ENCODE peak calls at places on chromosomes 7 and 10, in nine cellular contexts. One of them, this sample, is unnamed.

GRCh38 chr7:129667551-129667950 is 56.0 kb downstream of the NRF1 start:
- DNase-seq in psoas muscle: no peak
- DNase-seq in mesothelial cell of epicardium: no peak
- DNase-seq in colonic mucosa: no peak
- DNase-seq in EH: no peak
- DNase-seq in globus pallidus: no peak
- DNase-seq in NCI-H2081: no peak
- DNase-seq in mucosa of descending colon: no peak
- DNase-seq in T follicular helper cell: no peak
- DNase-seq in this sample: no peak

GRCh38 chr7:3592438-3593134 is 291.5 kb downstream of the SDK1 start:
- DNase-seq in T follicular helper cell: no peak
- DNase-seq in mesothelial cell of epicardium: no peak
- DNase-seq in EH: no peak
- DNase-seq in mucosa of descending colon: peak; percentile 10
- DNase-seq in colonic mucosa: no peak
- DNase-seq in NCI-H2081: peak; percentile 73
- DNase-seq in psoas muscle: no peak
- DNase-seq in globus pallidus: no peak
- DNase-seq in this sample: no peak

GRCh38 chr7:80060218-80060806 is 74.3 kb upstream of the GNAI1 start:
- DNase-seq in globus pallidus: peak; percentile 64
- DNase-seq in NCI-H2081: peak; percentile 60
- DNase-seq in psoas muscle: no peak
- DNase-seq in T follicular helper cell: no peak
- DNase-seq in EH: peak; percentile 69
- DNase-seq in mesothelial cell of epicardium: no peak
- DNase-seq in colonic mucosa: no peak
- DNase-seq in mucosa of descending colon: no peak
- DNase-seq in this sample: no peak

GRCh38 chr7:97390915-97391593 is 273.6 kb downstream of the SDHAF3 start:
- DNase-seq in EH: no peak
- DNase-seq in globus pallidus: no peak
- DNase-seq in psoas muscle: no peak
- DNase-seq in T follicular helper cell: no peak
- DNase-seq in mesothelial cell of epicardium: no peak
- DNase-seq in colonic mucosa: no peak
- DNase-seq in NCI-H2081: no peak
- DNase-seq in mucosa of descending colon: no peak
- DNase-seq in this sample: no peak

GRCh38 chr10:14009315-14010082 is 321.2 kb downstream of the FRMD4A start:
- DNase-seq in mesothelial cell of epicardium: no peak
- DNase-seq in T follicular helper cell: peak; percentile 67
- DNase-seq in mucosa of descending colon: peak; percentile 51
- DNase-seq in psoas muscle: no peak
- DNase-seq in globus pallidus: no peak
- DNase-seq in colonic mucosa: no peak
- DNase-seq in EH: peak; percentile 91
- DNase-seq in NCI-H2081: no peak
- DNase-seq in this sample: no peak

GRCh38 chr7:139950881-139951525 is 111.7 kb downstream of the PARP12 start:
- DNase-seq in EH: no peak
- DNase-seq in colonic mucosa: no peak
- DNase-seq in mesothelial cell of epicardium: no peak
- DNase-seq in psoas muscle: no peak
- DNase-seq in mucosa of descending colon: no peak
- DNase-seq in globus pallidus: no peak
- DNase-seq in NCI-H2081: no peak
- DNase-seq in T follicular helper cell: no peak
- DNase-seq in this sample: no peak

GRCh38 chr10:19654576-19654975 is 161.7 kb upstream of the PLXDC2 start:
- DNase-seq in globus pallidus: peak; percentile 5
- DNase-seq in EH: peak; percentile 73
- DNase-seq in mesothelial cell of epicardium: no peak
- DNase-seq in mucosa of descending colon: no peak
- DNase-seq in psoas muscle: no peak
- DNase-seq in NCI-H2081: no peak
- DNase-seq in colonic mucosa: no peak
- DNase-seq in T follicular helper cell: no peak
- DNase-seq in this sample: no peak

GRCh38 chr10:123150229-123150985 is 2.5 kb downstream of the HMX2 start:
- DNase-seq in NCI-H2081: no peak
- DNase-seq in mucosa of descending colon: no peak
- DNase-seq in globus pallidus: no peak
- DNase-seq in psoas muscle: no peak
- DNase-seq in mesothelial cell of epicardium: no peak
- DNase-seq in colonic mucosa: no peak
- DNase-seq in EH: no peak
- DNase-seq in T follicular helper cell: no peak
- DNase-seq in this sample: no peak

GRCh38 chr7:33485746-33486491 is 356.6 kb downstream of the BBS9 start:
- DNase-seq in T follicular helper cell: no peak
- DNase-seq in NCI-H2081: no peak
- DNase-seq in mucosa of descending colon: no peak
- DNase-seq in colonic mucosa: no peak
- DNase-seq in EH: no peak
- DNase-seq in psoas muscle: no peak
- DNase-seq in mesothelial cell of epicardium: no peak
- DNase-seq in globus pallidus: no peak
- DNase-seq in this sample: no peak

GRCh38 chr7:36283711-36284130 is 105.9 kb upstream of the ANLN start:
- DNase-seq in globus pallidus: peak; percentile 73
- DNase-seq in colonic mucosa: no peak
- DNase-seq in NCI-H2081: no peak
- DNase-seq in mesothelial cell of epicardium: no peak
- DNase-seq in T follicular helper cell: no peak
- DNase-seq in EH: no peak
- DNase-seq in mucosa of descending colon: peak; percentile 43
- DNase-seq in psoas muscle: peak; percentile 60
- DNase-seq in this sample: peak; percentile 94

GRCh38 chr10:97573021-97573420 is 442 bp downstream of the ANKRD2 start:
- DNase-seq in T follicular helper cell: no peak
- DNase-seq in globus pallidus: no peak
- DNase-seq in psoas muscle: no peak
- DNase-seq in EH: peak; percentile 62
- DNase-seq in colonic mucosa: no peak
- DNase-seq in mesothelial cell of epicardium: no peak
- DNase-seq in NCI-H2081: no peak
- DNase-seq in mucosa of descending colon: no peak
- DNase-seq in this sample: peak; percentile 39

GRCh38 chr10:17227367-17228080 is 517 bp upstream of the VIM start:
- DNase-seq in colonic mucosa: no peak
- DNase-seq in mesothelial cell of epicardium: no peak
- DNase-seq in mucosa of descending colon: no peak
- DNase-seq in EH: peak; percentile 39
- DNase-seq in NCI-H2081: no peak
- DNase-seq in T follicular helper cell: peak; percentile 22
- DNase-seq in psoas muscle: no peak
- DNase-seq in globus pallidus: no peak
- DNase-seq in this sample: no peak

GRCh38 chr10:100825946-100826660 is 80.7 kb downstream of the PAX2 start:
- DNase-seq in mucosa of descending colon: no peak
- DNase-seq in psoas muscle: no peak
- DNase-seq in colonic mucosa: no peak
- DNase-seq in T follicular helper cell: no peak
- DNase-seq in globus pallidus: no peak
- DNase-seq in mesothelial cell of epicardium: no peak
- DNase-seq in NCI-H2081: no peak
- DNase-seq in EH: no peak
- DNase-seq in this sample: peak; percentile 71

GRCh38 chr10:113576853-113577252 is 24.0 kb downstream of the HABP2 start:
- DNase-seq in globus pallidus: no peak
- DNase-seq in colonic mucosa: no peak
- DNase-seq in mesothelial cell of epicardium: no peak
- DNase-seq in psoas muscle: no peak
- DNase-seq in T follicular helper cell: no peak
- DNase-seq in EH: peak; percentile 52
- DNase-seq in NCI-H2081: no peak
- DNase-seq in mucosa of descending colon: peak; percentile 47
- DNase-seq in this sample: no peak

GRCh38 chr10:71203716-71204115 is 8.7 kb upstream of the UNC5B start:
- DNase-seq in globus pallidus: no peak
- DNase-seq in NCI-H2081: no peak
- DNase-seq in colonic mucosa: no peak
- DNase-seq in mesothelial cell of epicardium: no peak
- DNase-seq in psoas muscle: no peak
- DNase-seq in EH: no peak
- DNase-seq in mucosa of descending colon: no peak
- DNase-seq in T follicular helper cell: no peak
- DNase-seq in this sample: peak; percentile 51

GRCh38 chr10:51700228-51700835 is 937 bp upstream of the CSTF2T start:
- DNase-seq in mesothelial cell of epicardium: no peak
- DNase-seq in EH: no peak
- DNase-seq in colonic mucosa: peak; percentile 40
- DNase-seq in mucosa of descending colon: peak; percentile 36
- DNase-seq in globus pallidus: peak; percentile 20
- DNase-seq in psoas muscle: no peak
- DNase-seq in T follicular helper cell: no peak
- DNase-seq in NCI-H2081: no peak
- DNase-seq in this sample: no peak

GRCh38 chr7:27141138-27141537 is 2.3 kb downstream of the HOXA5 start:
- DNase-seq in EH: no peak
- DNase-seq in colonic mucosa: peak; percentile 27
- DNase-seq in T follicular helper cell: no peak
- DNase-seq in mesothelial cell of epicardium: no peak
- DNase-seq in mucosa of descending colon: peak; percentile 34
- DNase-seq in globus pallidus: no peak
- DNase-seq in NCI-H2081: no peak
- DNase-seq in psoas muscle: no peak
- DNase-seq in this sample: no peak

GRCh38 chr10:95651346-95652115 is 5.0 kb downstream of the ALDH18A1 start:
- DNase-seq in colonic mucosa: no peak
- DNase-seq in NCI-H2081: no peak
- DNase-seq in globus pallidus: no peak
- DNase-seq in EH: peak; percentile 42
- DNase-seq in psoas muscle: no peak
- DNase-seq in mesothelial cell of epicardium: no peak
- DNase-seq in mucosa of descending colon: no peak
- DNase-seq in T follicular helper cell: no peak
- DNase-seq in this sample: no peak

GRCh38 chr7:8436965-8437364 is 3.6 kb downstream of the NXPH1 start:
- DNase-seq in mucosa of descending colon: peak; percentile 72
- DNase-seq in psoas muscle: no peak
- DNase-seq in colonic mucosa: peak; percentile 48
- DNase-seq in T follicular helper cell: no peak
- DNase-seq in EH: no peak
- DNase-seq in globus pallidus: peak; percentile 24
- DNase-seq in mesothelial cell of epicardium: no peak
- DNase-seq in NCI-H2081: peak; percentile 35
- DNase-seq in this sample: peak; percentile 76

GRCh38 chr7:11298220-11298619 is 324.5 kb downstream of the PHF14 start:
- DNase-seq in globus pallidus: no peak
- DNase-seq in mucosa of descending colon: no peak
- DNase-seq in psoas muscle: no peak
- DNase-seq in NCI-H2081: no peak
- DNase-seq in T follicular helper cell: no peak
- DNase-seq in colonic mucosa: no peak
- DNase-seq in mesothelial cell of epicardium: no peak
- DNase-seq in EH: no peak
- DNase-seq in this sample: no peak

GRCh38 chr7:92135100-92135429 is 788 bp upstream of the CYP51A1 start:
- DNase-seq in psoas muscle: no peak
- DNase-seq in T follicular helper cell: no peak
- DNase-seq in colonic mucosa: peak; percentile 30
- DNase-seq in globus pallidus: no peak
- DNase-seq in mesothelial cell of epicardium: peak; percentile 42
- DNase-seq in EH: peak; percentile 28
- DNase-seq in mucosa of descending colon: peak; percentile 50
- DNase-seq in NCI-H2081: peak; percentile 29
- DNase-seq in this sample: no peak

GRCh38 chr7:36001546-36001945 is 151.5 kb upstream of the EEPD1 start:
- DNase-seq in mesothelial cell of epicardium: no peak
- DNase-seq in T follicular helper cell: no peak
- DNase-seq in EH: peak; percentile 36
- DNase-seq in mucosa of descending colon: no peak
- DNase-seq in psoas muscle: no peak
- DNase-seq in colonic mucosa: no peak
- DNase-seq in NCI-H2081: no peak
- DNase-seq in globus pallidus: no peak
- DNase-seq in this sample: no peak

GRCh38 chr7:127252380-127252718 is 392 bp downstream of the GRM8 start:
- DNase-seq in EH: no peak
- DNase-seq in T follicular helper cell: no peak
- DNase-seq in mesothelial cell of epicardium: no peak
- DNase-seq in psoas muscle: no peak
- DNase-seq in mucosa of descending colon: no peak
- DNase-seq in NCI-H2081: no peak
- DNase-seq in globus pallidus: no peak
- DNase-seq in colonic mucosa: no peak
- DNase-seq in this sample: no peak

This sample was measured in spleen.